ENCODE peak calls at places on chromosomes 3 and 15, in seven cellular contexts. S is astrocyte of the spinal cord, M is H54, J is hypothalamus, L is G401, E is fibroblast of lung, I is cerebellar cortex. Z is an unnamed sample.

GRCh38 chr15:25710184-25710583 is 152.9 kb downstream of the ATP10A start:
- DNase-seq in I (peak), M (no peak), L (no peak), E (no peak), J (no peak), S (no peak), Z (no peak)

GRCh38 chr15:60324706-60325438 is 72.9 kb downstream of the ANXA2 start:
- DNase-seq in S (no peak), L (no peak), J (no peak), I (no peak), E (peak), M (no peak), Z (no peak)

GRCh38 chr3:126494831-126495230 is 19.1 kb upstream of the ZXDC start:
- DNase-seq in E (no peak), M (no peak), J (no peak), S (no peak), I (no peak), L (no peak), Z (no peak)

GRCh38 chr15:33547876-33548275 is 237.1 kb downstream of the RYR3 start:
- DNase-seq in E (peak), M (no peak), S (peak), I (peak), J (peak), L (no peak), Z (no peak)

GRCh38 chr3:38564631-38565338 is 68.6 kb downstream of the EXOG start:
- DNase-seq in J (no peak), E (no peak), M (no peak), I (no peak), S (no peak), L (no peak), Z (no peak)

GRCh38 chr3:24591661-24592555 is 97.3 kb upstream of the THRB start:
- DNase-seq in L (no peak), S (no peak), M (no peak), I (no peak), J (no peak), E (peak), Z (no peak)

GRCh38 chr3:126749547-126749875 is 45.5 kb downstream of the CHCHD6 start:
- DNase-seq in M (no peak), I (no peak), S (no peak), L (no peak), J (no peak), E (no peak), Z (no peak)

GRCh38 chr3:94137377-94137776 is 74.5 kb downstream of the NSUN3 start:
- DNase-seq in J (no peak), S (peak), M (no peak), L (no peak), E (peak), I (no peak), Z (no peak)

Z was measured in thoracic aorta.